ENCODE peak calls at places on chromosomes 4 and X, in five cellular contexts. K is nephron progenitor cell; G is HL-60; V is CD8-positive, alpha-beta T cell; I is Peyer's patch. M is an unnamed sample.

GRCh38 chr4:68466185-68466584 is 18.9 kb downstream of the TMPRSS11E start:
- DNase-seq in I (no peak), V (no peak), G (no peak), K (no peak), M (no peak)

GRCh38 chr4:121070274-121070673 is 2.1 kb downstream of the NDNF start:
- DNase-seq in K (peak), V (no peak), I (no peak), G (no peak), M (no peak)

GRCh38 chrX:13690836-13691235 is 1.9 kb downstream of the RAB9A start:
- DNase-seq in K (no peak), V (no peak), I (no peak), G (no peak), M (no peak)

GRCh38 chr4:11615601-11616000 is 186.9 kb upstream of the HS3ST1 start:
- DNase-seq in I (no peak), K (no peak), V (no peak), G (no peak), M (no peak)

GRCh38 chr4:80471701-80472100 is 136.2 kb downstream of the CFAP299 start:
- DNase-seq in K (peak), G (no peak), V (no peak), I (peak), M (peak)

GRCh38 chr4:114040319-114041116 is 61.1 kb upstream of the ARSJ start:
- DNase-seq in I (no peak), G (no peak), K (no peak), V (no peak), M (peak)

GRCh38 chrX:68708503-68709290 is 61.2 kb downstream of the STARD8 start:
- DNase-seq in G (no peak), V (no peak), I (no peak), K (no peak), M (no peak)

GRCh38 chr4:144562019-144562740 is 83.8 kb upstream of the HHIP start:
- DNase-seq in K (peak), G (no peak), V (no peak), I (no peak), M (no peak)

GRCh38 chrX:38999967-39000745 is 198.9 kb downstream of the MID1IP1 start:
- DNase-seq in I (no peak), K (no peak), G (no peak), V (no peak), M (no peak)

GRCh38 chrX:35150052-35150451 is 207.5 kb downstream of the FAM47B start:
- DNase-seq in G (no peak), V (no peak), I (no peak), K (no peak), M (no peak)

GRCh38 chr4:36230523-36230922 is 13.8 kb downstream of the ARAP2 start:
- DNase-seq in I (no peak), K (no peak), G (no peak), V (no peak), M (no peak)

GRCh38 chrX:47745386-47745785 is 86.4 kb upstream of the UXT start:
- DNase-seq in G (no peak), K (no peak), I (no peak), V (no peak), M (no peak)

GRCh38 chr4:127309360-127310095 is 323.2 kb upstream of the INTU start:
- DNase-seq in K (no peak), V (no peak), I (no peak), G (no peak), M (no peak)

GRCh38 chr4:98746530-98746929 is 88.1 kb upstream of the TSPAN5 start:
- DNase-seq in I (no peak), K (no peak), V (no peak), G (no peak), M (peak)

M was measured in PC-9.